ENCODE peak calls at places on chromosomes 4 and X, in ten cellular contexts. One of them, this sample, is unnamed.

GRCh38 chr4:152102184-152103000 is 341.6 kb upstream of the GATB start:
- DNase-seq in amniotic stem cell: no peak
- DNase-seq in EL: peak
- DNase-seq in endothelial cell of umbilical vein: peak
- DNase-seq in progenitor cell of endocrine pancreas: no peak
- DNase-seq in transverse colon: no peak
- DNase-seq in immature natural killer cell: no peak
- DNase-seq in stimulated activated CD4-positive, alpha-beta T cell treated with anti-CD3 and anti-CD28 coated beads, Interleukin-1b, Interleukin-23, amount 100 ng/mL, for 48 hours: no peak
- DNase-seq in GM13976: no peak
- DNase-seq in HTR-8/SVneo: no peak
- DNase-seq in this sample: peak

GRCh38 chr4:37890501-37891220 is at the start of gene TBC1D1:
- DNase-seq in amniotic stem cell: no peak
- DNase-seq in EL: peak
- DNase-seq in endothelial cell of umbilical vein: no peak
- DNase-seq in progenitor cell of endocrine pancreas: peak
- DNase-seq in transverse colon: peak
- DNase-seq in immature natural killer cell: peak
- DNase-seq in stimulated activated CD4-positive, alpha-beta T cell treated with anti-CD3 and anti-CD28 coated beads, Interleukin-1b, Interleukin-23, amount 100 ng/mL, for 48 hours: peak
- DNase-seq in GM13976: peak
- DNase-seq in HTR-8/SVneo: peak
- DNase-seq in this sample: peak

GRCh38 chr4:154416183-154416543 is 75.4 kb downstream of the DCHS2 start:
- DNase-seq in amniotic stem cell: no peak
- DNase-seq in EL: peak
- DNase-seq in endothelial cell of umbilical vein: no peak
- DNase-seq in progenitor cell of endocrine pancreas: no peak
- DNase-seq in transverse colon: peak
- DNase-seq in immature natural killer cell: no peak
- DNase-seq in stimulated activated CD4-positive, alpha-beta T cell treated with anti-CD3 and anti-CD28 coated beads, Interleukin-1b, Interleukin-23, amount 100 ng/mL, for 48 hours: no peak
- DNase-seq in GM13976: no peak
- DNase-seq in HTR-8/SVneo: peak
- DNase-seq in this sample: peak

GRCh38 chr4:173508386-173509002 is 21.5 kb downstream of the HAND2 start:
- DNase-seq in amniotic stem cell: no peak
- DNase-seq in EL: no peak
- DNase-seq in endothelial cell of umbilical vein: no peak
- DNase-seq in progenitor cell of endocrine pancreas: no peak
- DNase-seq in transverse colon: no peak
- DNase-seq in immature natural killer cell: no peak
- DNase-seq in stimulated activated CD4-positive, alpha-beta T cell treated with anti-CD3 and anti-CD28 coated beads, Interleukin-1b, Interleukin-23, amount 100 ng/mL, for 48 hours: no peak
- DNase-seq in GM13976: no peak
- DNase-seq in HTR-8/SVneo: no peak
- DNase-seq in this sample: no peak

GRCh38 chr4:184902550-184902949 is 76.8 kb upstream of the ACSL1 start:
- DNase-seq in amniotic stem cell: no peak
- DNase-seq in EL: no peak
- DNase-seq in endothelial cell of umbilical vein: no peak
- DNase-seq in progenitor cell of endocrine pancreas: no peak
- DNase-seq in transverse colon: no peak
- DNase-seq in immature natural killer cell: no peak
- DNase-seq in stimulated activated CD4-positive, alpha-beta T cell treated with anti-CD3 and anti-CD28 coated beads, Interleukin-1b, Interleukin-23, amount 100 ng/mL, for 48 hours: no peak
- DNase-seq in GM13976: no peak
- DNase-seq in HTR-8/SVneo: no peak
- DNase-seq in this sample: no peak

GRCh38 chrX:86981326-86981890 is 536.2 kb upstream of the KLHL4 start:
- DNase-seq in amniotic stem cell: no peak
- DNase-seq in EL: no peak
- DNase-seq in endothelial cell of umbilical vein: no peak
- DNase-seq in progenitor cell of endocrine pancreas: no peak
- DNase-seq in transverse colon: no peak
- DNase-seq in immature natural killer cell: no peak
- DNase-seq in stimulated activated CD4-positive, alpha-beta T cell treated with anti-CD3 and anti-CD28 coated beads, Interleukin-1b, Interleukin-23, amount 100 ng/mL, for 48 hours: no peak
- DNase-seq in GM13976: no peak
- DNase-seq in HTR-8/SVneo: no peak
- DNase-seq in this sample: no peak

GRCh38 chrX:139750390-139750789 is 42.4 kb upstream of the MCF2 start:
- DNase-seq in amniotic stem cell: no peak
- DNase-seq in EL: no peak
- DNase-seq in endothelial cell of umbilical vein: no peak
- DNase-seq in progenitor cell of endocrine pancreas: no peak
- DNase-seq in transverse colon: no peak
- DNase-seq in immature natural killer cell: no peak
- DNase-seq in stimulated activated CD4-positive, alpha-beta T cell treated with anti-CD3 and anti-CD28 coated beads, Interleukin-1b, Interleukin-23, amount 100 ng/mL, for 48 hours: no peak
- DNase-seq in GM13976: no peak
- DNase-seq in HTR-8/SVneo: no peak
- DNase-seq in this sample: no peak

GRCh38 chr4:23584024-23584423 is 305.8 kb downstream of the PPARGC1A start:
- DNase-seq in amniotic stem cell: no peak
- DNase-seq in EL: no peak
- DNase-seq in endothelial cell of umbilical vein: no peak
- DNase-seq in progenitor cell of endocrine pancreas: no peak
- DNase-seq in transverse colon: no peak
- DNase-seq in immature natural killer cell: no peak
- DNase-seq in stimulated activated CD4-positive, alpha-beta T cell treated with anti-CD3 and anti-CD28 coated beads, Interleukin-1b, Interleukin-23, amount 100 ng/mL, for 48 hours: no peak
- DNase-seq in GM13976: no peak
- DNase-seq in HTR-8/SVneo: no peak
- DNase-seq in this sample: no peak

GRCh38 chr4:10354746-10355145 is 102.5 kb downstream of the ZNF518B start:
- DNase-seq in amniotic stem cell: no peak
- DNase-seq in EL: no peak
- DNase-seq in endothelial cell of umbilical vein: no peak
- DNase-seq in progenitor cell of endocrine pancreas: no peak
- DNase-seq in transverse colon: no peak
- DNase-seq in immature natural killer cell: no peak
- DNase-seq in stimulated activated CD4-positive, alpha-beta T cell treated with anti-CD3 and anti-CD28 coated beads, Interleukin-1b, Interleukin-23, amount 100 ng/mL, for 48 hours: no peak
- DNase-seq in GM13976: no peak
- DNase-seq in HTR-8/SVneo: no peak
- DNase-seq in this sample: no peak

GRCh38 chrX:54358424-54359211 is 772 bp upstream of the WNK3 start:
- DNase-seq in amniotic stem cell: peak
- DNase-seq in EL: peak
- DNase-seq in endothelial cell of umbilical vein: peak
- DNase-seq in progenitor cell of endocrine pancreas: peak
- DNase-seq in transverse colon: peak
- DNase-seq in immature natural killer cell: no peak
- DNase-seq in stimulated activated CD4-positive, alpha-beta T cell treated with anti-CD3 and anti-CD28 coated beads, Interleukin-1b, Interleukin-23, amount 100 ng/mL, for 48 hours: peak
- DNase-seq in GM13976: peak
- DNase-seq in HTR-8/SVneo: peak
- DNase-seq in this sample: no peak

GRCh38 chr4:159367421-159368105 is 264.7 kb downstream of the RAPGEF2 start:
- DNase-seq in amniotic stem cell: no peak
- DNase-seq in EL: no peak
- DNase-seq in endothelial cell of umbilical vein: no peak
- DNase-seq in progenitor cell of endocrine pancreas: no peak
- DNase-seq in transverse colon: no peak
- DNase-seq in immature natural killer cell: no peak
- DNase-seq in stimulated activated CD4-positive, alpha-beta T cell treated with anti-CD3 and anti-CD28 coated beads, Interleukin-1b, Interleukin-23, amount 100 ng/mL, for 48 hours: no peak
- DNase-seq in GM13976: peak
- DNase-seq in HTR-8/SVneo: no peak
- DNase-seq in this sample: no peak

GRCh38 chrX:17374619-17375360 is at the start of gene NHS:
- DNase-seq in amniotic stem cell: peak
- DNase-seq in EL: peak
- DNase-seq in endothelial cell of umbilical vein: peak
- DNase-seq in progenitor cell of endocrine pancreas: peak
- DNase-seq in transverse colon: peak
- DNase-seq in immature natural killer cell: no peak
- DNase-seq in stimulated activated CD4-positive, alpha-beta T cell treated with anti-CD3 and anti-CD28 coated beads, Interleukin-1b, Interleukin-23, amount 100 ng/mL, for 48 hours: peak
- DNase-seq in GM13976: no peak
- DNase-seq in HTR-8/SVneo: peak
- DNase-seq in this sample: peak

GRCh38 chrX:50635811-50636365 is 165.3 kb upstream of the DGKK start:
- DNase-seq in amniotic stem cell: no peak
- DNase-seq in EL: no peak
- DNase-seq in endothelial cell of umbilical vein: no peak
- DNase-seq in progenitor cell of endocrine pancreas: no peak
- DNase-seq in transverse colon: no peak
- DNase-seq in immature natural killer cell: no peak
- DNase-seq in stimulated activated CD4-positive, alpha-beta T cell treated with anti-CD3 and anti-CD28 coated beads, Interleukin-1b, Interleukin-23, amount 100 ng/mL, for 48 hours: no peak
- DNase-seq in GM13976: no peak
- DNase-seq in HTR-8/SVneo: no peak
- DNase-seq in this sample: no peak

GRCh38 chr4:113979973-113980615 is 647 bp upstream of the ARSJ start:
- DNase-seq in amniotic stem cell: no peak
- DNase-seq in EL: peak
- DNase-seq in endothelial cell of umbilical vein: peak
- DNase-seq in progenitor cell of endocrine pancreas: no peak
- DNase-seq in transverse colon: no peak
- DNase-seq in immature natural killer cell: no peak
- DNase-seq in stimulated activated CD4-positive, alpha-beta T cell treated with anti-CD3 and anti-CD28 coated beads, Interleukin-1b, Interleukin-23, amount 100 ng/mL, for 48 hours: no peak
- DNase-seq in GM13976: no peak
- DNase-seq in HTR-8/SVneo: no peak
- DNase-seq in this sample: no peak

GRCh38 chr4:124713213-124713592 is 671 bp upstream of the ANKRD50 start:
- DNase-seq in amniotic stem cell: no peak
- DNase-seq in EL: peak
- DNase-seq in endothelial cell of umbilical vein: peak
- DNase-seq in progenitor cell of endocrine pancreas: peak
- DNase-seq in transverse colon: peak
- DNase-seq in immature natural killer cell: peak
- DNase-seq in stimulated activated CD4-positive, alpha-beta T cell treated with anti-CD3 and anti-CD28 coated beads, Interleukin-1b, Interleukin-23, amount 100 ng/mL, for 48 hours: peak
- DNase-seq in GM13976: peak
- DNase-seq in HTR-8/SVneo: peak
- DNase-seq in this sample: peak

GRCh38 chrX:116272328-116272727 is 101.8 kb downstream of the AGTR2 start:
- DNase-seq in amniotic stem cell: no peak
- DNase-seq in EL: peak
- DNase-seq in endothelial cell of umbilical vein: peak
- DNase-seq in progenitor cell of endocrine pancreas: no peak
- DNase-seq in transverse colon: peak
- DNase-seq in immature natural killer cell: no peak
- DNase-seq in stimulated activated CD4-positive, alpha-beta T cell treated with anti-CD3 and anti-CD28 coated beads, Interleukin-1b, Interleukin-23, amount 100 ng/mL, for 48 hours: no peak
- DNase-seq in GM13976: no peak
- DNase-seq in HTR-8/SVneo: peak
- DNase-seq in this sample: peak

GRCh38 chr4:126757219-126757618 is 875.5 kb upstream of the INTU start:
- DNase-seq in amniotic stem cell: no peak
- DNase-seq in EL: no peak
- DNase-seq in endothelial cell of umbilical vein: no peak
- DNase-seq in progenitor cell of endocrine pancreas: no peak
- DNase-seq in transverse colon: no peak
- DNase-seq in immature natural killer cell: no peak
- DNase-seq in stimulated activated CD4-positive, alpha-beta T cell treated with anti-CD3 and anti-CD28 coated beads, Interleukin-1b, Interleukin-23, amount 100 ng/mL, for 48 hours: no peak
- DNase-seq in GM13976: no peak
- DNase-seq in HTR-8/SVneo: no peak
- DNase-seq in this sample: no peak

GRCh38 chr4:145482209-145483021 is 762 bp downstream of the SMAD1 start:
- DNase-seq in amniotic stem cell: peak
- DNase-seq in EL: peak
- DNase-seq in endothelial cell of umbilical vein: peak
- DNase-seq in progenitor cell of endocrine pancreas: peak
- DNase-seq in transverse colon: peak
- DNase-seq in immature natural killer cell: peak
- DNase-seq in stimulated activated CD4-positive, alpha-beta T cell treated with anti-CD3 and anti-CD28 coated beads, Interleukin-1b, Interleukin-23, amount 100 ng/mL, for 48 hours: peak
- DNase-seq in GM13976: peak
- DNase-seq in HTR-8/SVneo: peak
- DNase-seq in this sample: peak

GRCh38 chr4:1360423-1361283 is 13.6 kb downstream of the UVSSA start:
- DNase-seq in amniotic stem cell: no peak
- DNase-seq in EL: peak
- DNase-seq in endothelial cell of umbilical vein: no peak
- DNase-seq in progenitor cell of endocrine pancreas: no peak
- DNase-seq in transverse colon: no peak
- DNase-seq in immature natural killer cell: no peak
- DNase-seq in stimulated activated CD4-positive, alpha-beta T cell treated with anti-CD3 and anti-CD28 coated beads, Interleukin-1b, Interleukin-23, amount 100 ng/mL, for 48 hours: no peak
- DNase-seq in GM13976: no peak
- DNase-seq in HTR-8/SVneo: no peak
- DNase-seq in this sample: peak

GRCh38 chr4:81095411-81095810 is 64.9 kb downstream of the BMP3 start:
- DNase-seq in amniotic stem cell: no peak
- DNase-seq in EL: no peak
- DNase-seq in endothelial cell of umbilical vein: no peak
- DNase-seq in progenitor cell of endocrine pancreas: no peak
- DNase-seq in transverse colon: no peak
- DNase-seq in immature natural killer cell: no peak
- DNase-seq in stimulated activated CD4-positive, alpha-beta T cell treated with anti-CD3 and anti-CD28 coated beads, Interleukin-1b, Interleukin-23, amount 100 ng/mL, for 48 hours: no peak
- DNase-seq in GM13976: no peak
- DNase-seq in HTR-8/SVneo: no peak
- DNase-seq in this sample: no peak

GRCh38 chr4:175946472-175947116 is 119.0 kb upstream of the WDR17 start:
- DNase-seq in amniotic stem cell: no peak
- DNase-seq in EL: no peak
- DNase-seq in endothelial cell of umbilical vein: peak
- DNase-seq in progenitor cell of endocrine pancreas: no peak
- DNase-seq in transverse colon: no peak
- DNase-seq in immature natural killer cell: no peak
- DNase-seq in stimulated activated CD4-positive, alpha-beta T cell treated with anti-CD3 and anti-CD28 coated beads, Interleukin-1b, Interleukin-23, amount 100 ng/mL, for 48 hours: no peak
- DNase-seq in GM13976: no peak
- DNase-seq in HTR-8/SVneo: no peak
- DNase-seq in this sample: no peak

GRCh38 chr4:2367626-2368025 is 50.8 kb downstream of the ZFYVE28 start:
- DNase-seq in amniotic stem cell: no peak
- DNase-seq in EL: no peak
- DNase-seq in endothelial cell of umbilical vein: no peak
- DNase-seq in progenitor cell of endocrine pancreas: no peak
- DNase-seq in transverse colon: no peak
- DNase-seq in immature natural killer cell: no peak
- DNase-seq in stimulated activated CD4-positive, alpha-beta T cell treated with anti-CD3 and anti-CD28 coated beads, Interleukin-1b, Interleukin-23, amount 100 ng/mL, for 48 hours: no peak
- DNase-seq in GM13976: no peak
- DNase-seq in HTR-8/SVneo: no peak
- DNase-seq in this sample: no peak

GRCh38 chr4:88963817-88964216 is 93.2 kb downstream of the FAM13A start:
- DNase-seq in amniotic stem cell: no peak
- DNase-seq in EL: peak
- DNase-seq in endothelial cell of umbilical vein: peak
- DNase-seq in progenitor cell of endocrine pancreas: no peak
- DNase-seq in transverse colon: no peak
- DNase-seq in immature natural killer cell: no peak
- DNase-seq in stimulated activated CD4-positive, alpha-beta T cell treated with anti-CD3 and anti-CD28 coated beads, Interleukin-1b, Interleukin-23, amount 100 ng/mL, for 48 hours: no peak
- DNase-seq in GM13976: no peak
- DNase-seq in HTR-8/SVneo: no peak
- DNase-seq in this sample: peak

GRCh38 chrX:30748337-30748960 is 95.2 kb downstream of the GK start:
- DNase-seq in amniotic stem cell: no peak
- DNase-seq in EL: no peak
- DNase-seq in endothelial cell of umbilical vein: no peak
- DNase-seq in progenitor cell of endocrine pancreas: no peak
- DNase-seq in transverse colon: no peak
- DNase-seq in immature natural killer cell: no peak
- DNase-seq in stimulated activated CD4-positive, alpha-beta T cell treated with anti-CD3 and anti-CD28 coated beads, Interleukin-1b, Interleukin-23, amount 100 ng/mL, for 48 hours: no peak
- DNase-seq in GM13976: no peak
- DNase-seq in HTR-8/SVneo: no peak
- DNase-seq in this sample: peak

GRCh38 chr4:82951196-82951595 is 50.7 kb downstream of the THAP9 start:
- DNase-seq in amniotic stem cell: no peak
- DNase-seq in EL: no peak
- DNase-seq in endothelial cell of umbilical vein: no peak
- DNase-seq in progenitor cell of endocrine pancreas: no peak
- DNase-seq in transverse colon: no peak
- DNase-seq in immature natural killer cell: no peak
- DNase-seq in stimulated activated CD4-positive, alpha-beta T cell treated with anti-CD3 and anti-CD28 coated beads, Interleukin-1b, Interleukin-23, amount 100 ng/mL, for 48 hours: no peak
- DNase-seq in GM13976: no peak
- DNase-seq in HTR-8/SVneo: no peak
- DNase-seq in this sample: no peak

GRCh38 chr4:117654064-117654463 is 380.2 kb upstream of the NDST3 start:
- DNase-seq in amniotic stem cell: no peak
- DNase-seq in EL: no peak
- DNase-seq in endothelial cell of umbilical vein: no peak
- DNase-seq in progenitor cell of endocrine pancreas: no peak
- DNase-seq in transverse colon: no peak
- DNase-seq in immature natural killer cell: no peak
- DNase-seq in stimulated activated CD4-positive, alpha-beta T cell treated with anti-CD3 and anti-CD28 coated beads, Interleukin-1b, Interleukin-23, amount 100 ng/mL, for 48 hours: no peak
- DNase-seq in GM13976: no peak
- DNase-seq in HTR-8/SVneo: no peak
- DNase-seq in this sample: no peak